ENCODE peak calls at places on chromosomes 3 and 15, in nine cellular contexts. A, Z, G, P, E, R, H, B and M are unnamed samples.

GRCh38 chr3:141275973-141276372 is 44.3 kb downstream of the PXYLP1 start:
- ATAC-seq in Z (no peak), A (peak; percentile 73), H (no peak), E (no peak), P (no peak), G (no peak), B (no peak), R (no peak), M (no peak)

GRCh38 chr15:40941078-40941527 is 12.0 kb downstream of the DLL4 start:
- ATAC-seq in G (no peak), B (peak; percentile 2), Z (no peak), A (no peak), E (no peak), R (no peak), H (no peak), P (no peak), M (no peak)

GRCh38 chr3:152382312-152383135 is 113.8 kb downstream of the MBNL1 start:
- ATAC-seq in G (peak; percentile 41), E (peak; percentile 33), P (no peak), R (no peak), B (peak; percentile 32), A (no peak), Z (no peak), H (no peak), M (no peak)

GRCh38 chr3:187025656-187026320 is 95.5 kb downstream of the ST6GAL1 start:
- ATAC-seq in B (peak; percentile 16), R (peak; percentile 38), Z (peak; percentile 18), P (peak; percentile 66), A (peak; percentile 11), H (no peak), G (no peak), E (peak; percentile 7), M (peak; percentile 65)

GRCh38 chr15:63349156-63349555 is 32.5 kb downstream of the CA12 start:
- ATAC-seq in A (no peak), Z (no peak), P (no peak), B (peak; percentile 18), E (no peak), G (peak; percentile 78), H (peak; percentile 54), R (no peak), M (no peak)

GRCh38 chr3:169836942-169837275 is 24.2 kb upstream of the LRRC34 start:
- ATAC-seq in Z (no peak), H (peak; percentile 34), G (no peak), A (peak; percentile 75), R (no peak), P (no peak), B (peak; percentile 53), E (no peak), M (no peak)

GRCh38 chr3:18652781-18653180 is 227.6 kb upstream of the SATB1 start:
- ATAC-seq in B (no peak), H (no peak), P (no peak), Z (no peak), G (peak; percentile 47), A (no peak), R (no peak), E (no peak), M (no peak)

GRCh38 chr15:44102675-44103254 is 92.3 kb downstream of the FRMD5 start:
- ATAC-seq in R (no peak), G (no peak), P (no peak), H (peak; percentile 71), E (no peak), Z (no peak), B (peak; percentile 72), A (peak; percentile 37), M (no peak)

GRCh38 chr3:61858054-61858453 is 296.7 kb downstream of the PTPRG start:
- ATAC-seq in G (no peak), E (no peak), A (peak; percentile 41), B (peak; percentile 53), Z (no peak), H (peak; percentile 69), P (no peak), R (no peak), M (no peak)

GRCh38 chr15:90903733-90904536 is 833 bp downstream of the MAN2A2 start:
- ATAC-seq in H (no peak), P (no peak), B (peak; percentile 11), R (no peak), E (no peak), A (peak; percentile 2), G (peak; percentile 12), Z (no peak), M (no peak)

GRCh38 chr15:100141304-100142080 is 200.3 kb downstream of the ADAMTS17 start:
- ATAC-seq in R (peak; percentile 72), G (no peak), H (peak; percentile 34), Z (no peak), B (peak; percentile 67), P (no peak), E (no peak), A (peak; percentile 21), M (no peak)

GRCh38 chr15:77481670-77482069 is 61.0 kb downstream of the HMG20A start:
- ATAC-seq in P (no peak), R (no peak), E (no peak), H (peak; percentile 61), A (peak; percentile 32), B (peak; percentile 82), G (no peak), Z (no peak), M (no peak)

GRCh38 chr3:140595295-140595694 is 82.6 kb upstream of the TRIM42 start:
- ATAC-seq in Z (no peak), P (no peak), R (no peak), E (no peak), H (peak; percentile 70), A (no peak), B (peak; percentile 87), G (no peak), M (no peak)

GRCh38 chr3:115077501-115078250 is 69.4 kb downstream of the ZBTB20 start:
- ATAC-seq in A (no peak), H (no peak), R (no peak), P (peak; percentile 46), G (no peak), Z (no peak), E (no peak), B (no peak), M (no peak)

GRCh38 chr3:25033407-25034029 is 394.5 kb upstream of the RARB start:
- ATAC-seq in P (no peak), Z (no peak), E (no peak), H (peak; percentile 86), R (no peak), G (no peak), A (peak; percentile 86), B (peak; percentile 86), M (no peak)

GRCh38 chr15:73632670-73633058 is 525 bp downstream of the NPTN start:
- ATAC-seq in G (no peak), E (no peak), A (no peak), R (peak; percentile 2), Z (peak; percentile 3), B (peak; percentile 1), P (peak; percentile 27), H (peak; percentile 1), M (peak; percentile 1)

GRCh38 chr3:105222568-105223093 is 144.1 kb upstream of the ALCAM start:
- ATAC-seq in A (no peak), Z (no peak), G (no peak), H (no peak), P (no peak), R (no peak), B (no peak), E (no peak), M (no peak)

GRCh38 chr3:51190827-51191226 is 194.3 kb upstream of the MANF start:
- ATAC-seq in P (no peak), A (peak; percentile 66), B (no peak), H (no peak), Z (no peak), R (no peak), G (no peak), E (no peak), M (no peak)

GRCh38 chr3:98647197-98647596 is 53.8 kb upstream of the CPOX start:
- ATAC-seq in Z (no peak), G (no peak), R (no peak), A (no peak), E (no peak), B (no peak), P (no peak), H (no peak), M (no peak)

GRCh38 chr15:70950953-70951352 is 58.3 kb downstream of the LRRC49 start:
- ATAC-seq in E (no peak), B (no peak), Z (no peak), A (no peak), H (no peak), R (no peak), P (no peak), G (no peak), M (no peak)

GRCh38 chr3:125079675-125080045 is 23.9 kb upstream of the HEG1 start:
- ATAC-seq in R (no peak), P (no peak), E (no peak), H (no peak), Z (no peak), A (no peak), B (no peak), G (no peak), M (no peak)